ENCODE peak calls at places on chromosomes 7 and 10, in eight cellular contexts. U is PC-3, R is hepatocyte, S is cardiac muscle cell, I is GM23338, A is Caco-2, C is left ventricle myocardium inferior, J is Peyer's patch. V is an unnamed sample. For H3K4me1, the result is how much of the 10 kb centered on the place peaks cover.

GRCh38 chr10:71771821-71772617 is 1.3 kb downstream of the VSIR start:
- DNase-seq in U (peak), R (peak), S (no peak), I (no peak), A (no peak), C (peak), J (no peak), V (peak)

GRCh38 chr7:80781561-80781979 is 137.3 kb downstream of the SEMA3C start:
- DNase-seq in U (peak), R (peak), S (peak), I (peak), A (no peak), C (peak), J (no peak), V (no peak)

GRCh38 chr7:2870471-2870941 is 26.4 kb upstream of the GNA12 start:
- DNase-seq in U (peak), R (peak), S (no peak), I (peak), A (no peak), C (peak), J (peak), V (peak)

GRCh38 chr7:11758627-11759111 is 73.3 kb downstream of the THSD7A start:
- DNase-seq in U (no peak), R (no peak), S (no peak), I (no peak), A (no peak), C (no peak), J (no peak), V (no peak)

GRCh38 chr10:28593811-28594210 is 60.9 kb downstream of the WAC start:
- DNase-seq in U (no peak), R (no peak), S (peak), I (peak), A (no peak), C (no peak), J (no peak), V (no peak)

GRCh38 chr7:20282960-20283359 is 47.7 kb upstream of the ITGB8 start:
- DNase-seq in U (no peak), R (no peak), S (no peak), I (no peak), A (no peak), C (no peak), J (no peak), V (no peak)

GRCh38 chr7:142516038-142516501 is 233.2 kb upstream of the PRSS1 start:
- DNase-seq in U (peak), R (peak), S (peak), I (peak), A (peak), C (no peak), J (peak), V (peak)

GRCh38 chr7:71539615-71540014 is 407.7 kb downstream of the GALNT17 start:
- DNase-seq in U (no peak), R (no peak), S (no peak), I (no peak), A (no peak), C (no peak), J (no peak), V (no peak)

GRCh38 chr7:159051916-159052315 is 92.8 kb downstream of the VIPR2 start:
- DNase-seq in U (no peak), R (no peak), S (no peak), I (no peak), A (no peak), C (no peak), J (no peak), V (no peak)

GRCh38 chr7:20532841-20533240 is 82.6 kb upstream of the ABCB5 start:
- DNase-seq in U (peak), R (no peak), S (no peak), I (no peak), A (no peak), C (no peak), J (no peak), V (no peak)

GRCh38 chr10:423167-423566 is 266.3 kb downstream of the DIP2C start:
- DNase-seq in U (no peak), R (no peak), S (no peak), I (no peak), A (no peak), C (no peak), J (no peak), V (no peak)

GRCh38 chr10:420154-421121 is 269.0 kb downstream of the DIP2C start:
- DNase-seq in U (no peak), R (no peak), S (no peak), I (no peak), A (no peak), C (no peak), J (no peak), V (no peak)

GRCh38 chr10:422675-423074 is 266.8 kb downstream of the DIP2C start:
- DNase-seq in U (no peak), R (no peak), S (no peak), I (no peak), A (no peak), C (no peak), J (no peak), V (no peak)

GRCh38 chr10:422232-422631 is 267.2 kb downstream of the DIP2C start:
- DNase-seq in U (no peak), R (no peak), S (no peak), I (no peak), A (no peak), C (no peak), J (no peak), V (no peak)

GRCh38 chr10:421170-421569 is 268.3 kb downstream of the DIP2C start:
- DNase-seq in U (no peak), R (no peak), S (no peak), I (no peak), A (no peak), C (no peak), J (no peak), V (no peak)
- TF ChIP-seq CTCF in U (no peak), R (no peak), S (no peak), I (no peak), A (no peak), C (no peak), J (no peak), V (no peak)

GRCh38 chr10:15096661-15097010 is 519 bp upstream of the RPP38 start:
- DNase-seq in U (no peak), R (no peak), S (no peak), I (no peak), A (no peak), C (no peak), J (no peak), V (no peak)
- H3K4me3 ChIP-seq in U (peak), R (peak), S (peak), I (peak), A (peak), C (peak), J (peak), V (peak)

DNA sequence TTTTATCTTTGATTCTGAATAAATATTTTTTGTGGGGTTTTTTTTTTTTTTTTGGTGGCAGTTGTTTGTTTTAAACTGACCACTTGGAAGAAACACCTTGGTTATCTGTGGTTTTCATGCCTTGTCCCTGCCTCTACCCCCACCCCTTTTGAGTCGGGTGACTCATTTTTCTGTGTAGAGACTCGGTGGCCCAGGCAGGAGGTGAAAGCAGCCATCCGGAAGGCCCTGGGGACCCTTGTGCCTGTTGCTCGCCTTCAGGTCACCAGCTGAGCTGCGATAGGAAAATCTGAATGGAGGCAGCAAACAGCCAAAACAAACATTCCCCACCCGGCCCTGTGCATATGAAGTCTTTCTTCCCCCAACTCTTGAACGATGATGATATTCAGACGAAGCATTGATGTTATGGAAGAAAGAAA is 22.7 kb downstream of the CYP17A1 start:
- DNase-seq in U (no peak), R (peak), S (no peak), I (no peak), A (no peak), C (peak), J (no peak), V (no peak)
- H3K4me1 ChIP-seq in U (under half), R (under half), S (under half), I (under half), A (under half), C (half or more), J (under half), V (under half)

DNA sequence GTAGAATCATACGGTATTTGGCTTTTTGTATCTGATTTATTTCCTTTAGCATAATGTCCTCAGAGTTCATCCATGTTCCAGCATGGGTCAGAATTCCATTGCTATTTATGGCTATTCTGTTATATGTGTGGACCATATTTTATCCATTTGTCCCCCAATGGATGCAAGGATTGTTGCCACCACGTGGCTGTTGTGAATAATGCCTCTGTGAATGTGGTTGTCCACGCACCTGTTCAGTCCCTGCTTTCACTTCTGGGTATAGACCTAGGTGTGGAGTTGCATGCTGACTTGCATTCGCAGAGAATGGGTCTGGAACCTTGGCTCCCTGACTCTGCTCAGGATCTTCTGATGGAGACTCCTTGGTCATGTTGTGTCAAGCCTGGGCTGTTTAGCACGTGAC is 199.9 kb downstream of the CAMK1D start:
- DNase-seq in U (peak), R (no peak), S (no peak), I (no peak), A (peak), C (no peak), J (no peak), V (no peak)
- TF ChIP-seq CTCF in U (peak), R (no peak), S (no peak), I (no peak), A (peak), C (no peak), J (no peak), V (no peak)

DNA sequence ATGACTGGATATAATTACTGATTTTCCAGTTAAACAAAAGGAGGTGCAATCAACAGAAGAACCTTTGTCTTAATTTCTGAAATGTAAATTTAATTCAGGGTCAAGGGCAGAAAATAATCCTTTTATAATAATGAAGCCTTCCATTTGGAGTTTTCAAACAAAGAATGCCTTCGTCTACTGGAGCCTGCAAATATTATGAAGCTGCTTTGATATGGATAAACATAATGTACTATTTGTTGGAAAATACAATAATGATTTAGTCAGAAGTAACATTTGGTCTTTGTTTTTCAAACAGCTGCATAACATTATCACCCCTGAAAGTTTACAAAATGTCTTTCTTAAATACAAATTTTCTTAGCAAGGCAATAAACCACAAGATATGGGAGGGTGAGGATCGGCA is 41.5 kb downstream of the TMEM26 start:
- DNase-seq in U (no peak), R (no peak), S (no peak), I (no peak), A (no peak), C (no peak), J (no peak), V (no peak)
- H3K4me3 ChIP-seq in U (no peak), R (no peak), S (no peak), I (no peak), A (no peak), C (no peak), J (no peak), V (no peak)

V was measured in colonic mucosa.